ENCODE peak calls at places on chromosome 9, in nine cellular contexts. J, X, V, E, S, O, C, L and K are unnamed samples.

GRCh38 chr9:32986971-32987370 is 14.5 kb downstream of the APTX start:
- DNase-seq in E (no peak), J (no peak), X (no peak), O (no peak), S (no peak), L (no peak), C (no peak), V (no peak), K (no peak)

GRCh38 chr9:37284631-37285030 is 137.9 kb upstream of the GRHPR start:
- DNase-seq in O (no peak), X (no peak), E (no peak), L (no peak), V (no peak), C (no peak), J (no peak), S (no peak), K (no peak)

GRCh38 chr9:99177576-99178365 is 44.0 kb downstream of the ALG2 start:
- DNase-seq in V (no peak), E (no peak), L (no peak), J (no peak), C (no peak), S (no peak), X (no peak), O (no peak), K (no peak)

GRCh38 chr9:95004452-95005275 is 278.2 kb downstream of the AOPEP start:
- DNase-seq in X (peak), O (peak), S (peak), V (peak), J (peak), L (peak), E (peak), C (peak), K (peak)

GRCh38 chr9:130265431-130266235 is at the start of gene HMCN2:
- DNase-seq in E (no peak), V (peak), S (no peak), X (no peak), J (no peak), L (no peak), O (no peak), C (peak), K (no peak)

GRCh38 chr9:113155911-113156559 is 5.2 kb downstream of the SLC31A2 start:
- DNase-seq in O (no peak), C (no peak), X (no peak), V (no peak), E (no peak), J (no peak), S (no peak), L (peak), K (no peak)

GRCh38 chr9:110671849-110672248 is 3.3 kb downstream of the MUSK start:
- DNase-seq in E (no peak), X (no peak), S (no peak), L (no peak), C (no peak), O (no peak), V (no peak), J (no peak), K (no peak)

GRCh38 chr9:91056917-91057316 is 255.3 kb downstream of the SYK start:
- DNase-seq in O (no peak), S (no peak), J (no peak), L (no peak), X (peak), E (no peak), C (no peak), V (no peak), K (no peak)

GRCh38 chr9:16000826-16001225 is 448.0 kb downstream of the CCDC171 start:
- DNase-seq in E (no peak), J (no peak), O (no peak), X (no peak), V (no peak), L (no peak), S (no peak), C (no peak), K (no peak)

GRCh38 chr9:16314476-16314875 is 556.0 kb downstream of the BNC2 start:
- DNase-seq in O (no peak), S (no peak), E (no peak), V (no peak), X (no peak), J (no peak), C (no peak), L (no peak), K (no peak)

GRCh38 chr9:109730228-109730627 is 49.8 kb upstream of the PALM2AKAP2 start:
- DNase-seq in L (no peak), E (peak), S (no peak), C (peak), J (no peak), X (peak), O (no peak), V (no peak), K (peak)

GRCh38 chr9:115847245-115847644 is 306.3 kb upstream of the PAPPA start:
- DNase-seq in J (no peak), S (no peak), X (peak), O (no peak), V (no peak), E (no peak), L (no peak), C (no peak), K (no peak)